ENCODE peak calls at places on chromosome 13, in eight cellular contexts. W is mesothelial cell of epicardium, D is cardiac fibroblast, Z is AG09309, Y is IMR-90, G is CD14-positive monocyte, P is HCT116, L is suprapubic skin. F is an unnamed sample.

GRCh38 chr13:65725001-65725400 is 1505.1 kb downstream of the PCDH9 start:
- DNase-seq in W (no peak), D (peak; percentile 59), Z (no peak), Y (peak; percentile 8), G (no peak), P (no peak), L (no peak), F (no peak)

GRCh38 chr13:61774903-61775302 is 359.3 kb upstream of the PCDH20 start:
- DNase-seq in W (no peak), D (no peak), Z (no peak), Y (no peak), G (no peak), P (no peak), L (no peak), F (no peak)

GRCh38 chr13:95256086-95256485 is 45.2 kb downstream of the ABCC4 start:
- DNase-seq in W (no peak), D (peak; percentile 73), Z (peak; percentile 61), Y (peak; percentile 97), G (no peak), P (peak; percentile 93), L (no peak), F (peak; percentile 98)

GRCh38 chr13:89375839-89376238 is 1704.7 kb downstream of the SLITRK5 start:
- DNase-seq in W (no peak), D (peak; percentile 91), Z (no peak), Y (peak; percentile 63), G (no peak), P (no peak), L (no peak), F (no peak)

GRCh38 chr13:19023115-19023514 is 158.5 kb downstream of the TUBA3C start:
- DNase-seq in W (no peak), D (no peak), Z (no peak), Y (no peak), G (no peak), P (no peak), L (no peak), F (no peak)

GRCh38 chr13:98938801-98939200 is 39.1 kb downstream of the DOCK9 start:
- DNase-seq in W (no peak), D (no peak), Z (no peak), Y (no peak), G (no peak), P (no peak), L (no peak), F (no peak)

GRCh38 chr13:46614582-46614981 is 61.6 kb downstream of the LRCH1 start:
- DNase-seq in W (no peak), D (peak; percentile 90), Z (no peak), Y (peak; percentile 93), G (no peak), P (no peak), L (no peak), F (no peak)

GRCh38 chr13:95788100-95788463 is 111.1 kb downstream of the DNAJC3 start:
- DNase-seq in W (no peak), D (no peak), Z (no peak), Y (no peak), G (no peak), P (no peak), L (no peak), F (no peak)

GRCh38 chr13:74443623-74444022 is 309.4 kb upstream of the KLF12 start:
- DNase-seq in W (no peak), D (peak; percentile 84), Z (peak; percentile 52), Y (peak; percentile 85), G (no peak), P (no peak), L (no peak), F (peak; percentile 38)

GRCh38 chr13:54387607-54388006 is 1359.0 kb downstream of the OLFM4 start:
- DNase-seq in W (no peak), D (no peak), Z (no peak), Y (no peak), G (no peak), P (no peak), L (no peak), F (no peak)

GRCh38 chr13:106794131-106794530 is 226.2 kb upstream of the ARGLU1 start:
- DNase-seq in W (no peak), D (no peak), Z (no peak), Y (no peak), G (no peak), P (no peak), L (no peak), F (no peak)

GRCh38 chr13:18949970-18950369 is 231.7 kb downstream of the TUBA3C start:
- DNase-seq in W (no peak), D (no peak), Z (no peak), Y (no peak), G (no peak), P (no peak), L (no peak), F (no peak)

GRCh38 chr13:99658266-99658991 is 157.2 kb downstream of the TM9SF2 start:
- DNase-seq in W (peak; percentile 66), D (peak; percentile 69), Z (peak; percentile 32), Y (peak; percentile 25), G (no peak), P (no peak), L (peak; percentile 83), F (no peak)

GRCh38 chr13:66128201-66128600 is 1101.9 kb downstream of the PCDH9 start:
- DNase-seq in W (no peak), D (no peak), Z (no peak), Y (no peak), G (no peak), P (no peak), L (no peak), F (no peak)

DNA sequence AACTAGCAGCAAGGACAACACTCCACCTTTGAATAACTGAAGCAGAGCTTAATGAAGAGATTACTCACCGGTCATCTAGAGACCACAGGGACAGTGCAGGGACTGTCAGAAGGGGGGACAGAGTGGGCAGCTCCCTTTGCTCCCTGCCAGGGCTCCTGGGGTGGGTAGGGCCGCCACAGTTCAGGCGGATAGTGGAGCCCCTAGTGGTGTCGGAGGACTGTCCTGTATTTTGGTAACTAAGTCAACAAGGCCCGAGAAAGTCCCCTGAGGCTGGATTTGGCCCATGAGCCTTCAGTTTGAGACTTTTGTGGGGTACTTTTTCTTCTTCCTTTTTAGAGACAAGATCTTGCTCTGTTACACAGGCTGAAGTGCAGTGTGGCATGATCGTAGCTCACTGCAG is 44.6 kb downstream of the GJA3 start:
- DNase-seq in W (no peak), D (no peak), Z (no peak), Y (no peak), G (no peak), P (no peak), L (peak; percentile 54), F (no peak)
- TF ChIP-seq CTCF in W (no peak), D (no peak), Z (no peak), Y (no peak), G (no peak), P (peak; percentile 30), L (no peak), F (no peak)

DNA sequence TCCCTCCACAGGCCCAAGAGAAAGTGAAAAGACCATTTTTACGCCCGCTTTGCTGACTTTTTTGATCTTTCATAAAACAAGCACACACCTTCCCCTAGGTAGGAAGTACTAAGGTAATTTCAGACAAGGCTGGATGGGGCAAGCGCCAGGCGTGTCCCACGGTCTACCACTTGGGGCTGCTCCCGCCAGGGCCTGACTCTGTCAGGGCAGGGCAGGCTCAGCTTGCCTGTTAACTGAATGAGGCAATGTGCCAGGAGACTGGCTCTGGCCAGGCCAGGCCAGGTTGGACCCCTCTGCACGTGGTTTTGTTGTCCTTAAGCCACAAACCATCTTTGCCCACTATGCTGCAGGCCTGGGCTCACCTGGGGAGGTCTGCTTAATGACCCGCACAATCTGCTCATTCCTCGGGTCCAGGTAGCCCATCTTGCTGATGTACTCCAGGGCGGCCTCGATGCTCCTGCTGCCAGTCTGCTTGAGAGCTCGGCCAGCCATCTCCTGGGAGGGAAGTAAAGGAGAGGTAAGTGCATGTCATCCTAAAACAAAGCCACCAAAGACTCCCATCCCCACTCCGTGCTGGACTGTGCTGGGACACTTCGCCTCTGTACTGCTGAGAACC is 70.4 kb downstream of the LATS2 start:
- DNase-seq in W (no peak), D (no peak), Z (no peak), Y (no peak), G (no peak), P (no peak), L (no peak), F (no peak)
- TF ChIP-seq CTCF in W (no peak), D (no peak), Z (no peak), Y (no peak), G (peak; percentile 7), P (no peak), L (no peak), F (no peak)

GRCh38 chr13:42497798-42498197 is 76.2 kb upstream of the TNFSF11 start:
- DNase-seq in W (no peak), D (peak; percentile 83), Z (no peak), Y (peak; percentile 40), G (no peak), P (no peak), L (no peak), F (peak; percentile 65)
- TF ChIP-seq CTCF in W (no peak), D (no peak), Z (no peak), Y (no peak), G (no peak), P (no peak), L (no peak), F (no peak)

GRCh38 chr13:110634558-110634957 is 19.2 kb downstream of the NAXD start:
- DNase-seq in W (no peak), D (peak; percentile 53), Z (peak; percentile 37), Y (peak; percentile 89), G (no peak), P (peak; percentile 12), L (peak; percentile 64), F (no peak)

GRCh38 chr13:110636053-110636475 is 20.7 kb downstream of the NAXD start:
- DNase-seq in W (no peak), D (no peak), Z (no peak), Y (no peak), G (no peak), P (no peak), L (peak; percentile 74), F (no peak)

GRCh38 chr13:110636701-110637201 is 21.4 kb downstream of the NAXD start:
- DNase-seq in W (no peak), D (no peak), Z (no peak), Y (no peak), G (no peak), P (no peak), L (peak; percentile 63), F (no peak)

GRCh38 chr13:110633776-110634175 is 18.4 kb downstream of the NAXD start:
- DNase-seq in W (no peak), D (no peak), Z (no peak), Y (no peak), G (no peak), P (no peak), L (no peak), F (no peak)

GRCh38 chr13:110635405-110636002 is 20.2 kb downstream of the NAXD start:
- DNase-seq in W (no peak), D (no peak), Z (no peak), Y (no peak), G (no peak), P (no peak), L (peak; percentile 64), F (no peak)
- TF ChIP-seq CTCF in W (no peak), D (no peak), Z (no peak), Y (no peak), G (no peak), P (no peak), L (no peak), F (no peak)

DNA sequence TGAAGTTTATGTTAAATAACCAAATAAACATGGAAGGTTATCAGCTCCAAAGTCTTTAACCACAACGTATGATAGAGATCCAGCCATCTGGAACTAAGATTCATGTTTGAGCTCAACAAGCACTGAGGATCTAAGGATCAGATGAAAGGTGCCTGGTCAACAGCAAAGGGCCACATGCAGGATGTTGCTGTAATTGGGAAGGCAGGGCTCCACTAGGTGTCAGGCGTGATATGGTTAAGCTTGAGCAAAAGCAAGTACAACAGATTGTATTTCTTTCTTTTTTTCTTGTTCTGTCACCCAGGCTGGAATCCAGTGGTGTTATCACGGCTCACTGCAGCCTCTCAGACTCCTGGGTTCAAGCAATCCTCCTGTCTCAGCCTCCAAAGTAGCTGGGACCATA is 12.0 kb downstream of the EBPL start:
- DNase-seq in W (no peak), D (peak; percentile 44), Z (no peak), Y (peak; percentile 35), G (no peak), P (no peak), L (no peak), F (no peak)
- TF ChIP-seq CTCF in W (no peak), D (peak; percentile 8), Z (peak; percentile 16), Y (peak; percentile 22), G (no peak), P (no peak), L (no peak), F (peak; percentile 25)